ENCODE peak calls at places on chromosome 1, in ten cellular contexts. M, C, I, T, P, K, A, Q, Y and Z are unnamed samples.

GRCh38 chr1:26417111-26417510 is 6.5 kb downstream of the LIN28A start:
- DNase-seq in Q (peak), A (peak), P (peak), Y (peak), C (peak), T (no peak), I (peak), K (peak), M (peak), Z (peak)

GRCh38 chr1:183979437-183979836 is 58.1 kb downstream of the COLGALT2 start:
- DNase-seq in Q (no peak), I (no peak), P (no peak), A (no peak), C (no peak), M (no peak), T (no peak), K (no peak), Y (no peak), Z (no peak)

GRCh38 chr1:3152143-3152542 is 83.1 kb downstream of the PRDM16 start:
- DNase-seq in I (no peak), P (no peak), C (no peak), K (no peak), M (no peak), Q (no peak), T (no peak), Y (no peak), A (no peak), Z (no peak)

GRCh38 chr1:205933672-205934618 is 9.3 kb downstream of the SLC26A9 start:
- DNase-seq in K (no peak), P (no peak), A (no peak), Y (no peak), C (no peak), T (peak), M (no peak), I (peak), Q (no peak), Z (peak)

GRCh38 chr1:116724765-116725375 is 29.4 kb upstream of the CD2 start:
- DNase-seq in Q (peak), C (peak), M (peak), I (peak), P (no peak), T (no peak), K (peak), Y (peak), A (peak), Z (peak)

GRCh38 chr1:112599513-112599912 is 19.4 kb downstream of the ST7L start:
- DNase-seq in M (no peak), I (no peak), T (no peak), A (no peak), Y (no peak), K (no peak), Q (no peak), P (no peak), C (no peak), Z (no peak)

GRCh38 chr1:205435904-205436573 is 14.2 kb upstream of the LEMD1 start:
- DNase-seq in K (no peak), Y (no peak), Q (no peak), I (no peak), C (no peak), T (no peak), P (no peak), M (no peak), A (no peak), Z (no peak)

GRCh38 chr1:229234870-229235472 is 35.9 kb upstream of the RAB4A start:
- DNase-seq in Q (no peak), C (no peak), Y (no peak), P (no peak), I (no peak), A (no peak), T (no peak), K (no peak), M (no peak), Z (no peak)

GRCh38 chr1:83546863-83547262 is 452.1 kb downstream of the TTLL7 start:
- DNase-seq in A (no peak), M (no peak), C (no peak), I (no peak), T (no peak), P (no peak), Q (no peak), K (no peak), Y (no peak), Z (no peak)

GRCh38 chr1:182279724-182280506 is 111.7 kb downstream of the GLUL start:
- DNase-seq in A (peak), K (no peak), M (no peak), Y (no peak), T (no peak), P (no peak), I (no peak), Q (no peak), C (peak), Z (no peak)

GRCh38 chr1:47209091-47209490 is 19.3 kb upstream of the PDZK1IP1 start:
- DNase-seq in C (no peak), A (no peak), Q (no peak), M (no peak), I (no peak), P (no peak), T (no peak), K (no peak), Y (no peak), Z (no peak)

GRCh38 chr1:204267191-204267601 is 53.4 kb upstream of the GOLT1A start:
- DNase-seq in I (no peak), Q (no peak), K (no peak), C (no peak), A (no peak), M (no peak), P (no peak), T (no peak), Y (no peak), Z (no peak)

GRCh38 chr1:77010937-77011336 is 143.7 kb downstream of the ST6GALNAC5 start:
- DNase-seq in K (no peak), T (no peak), C (no peak), Y (no peak), M (no peak), I (no peak), A (no peak), Q (no peak), P (no peak), Z (no peak)

GRCh38 chr1:64686828-64687724 is 57.8 kb upstream of the RAVER2 start:
- DNase-seq in K (no peak), Y (peak), M (no peak), I (peak), A (peak), P (peak), T (no peak), Q (no peak), C (peak), Z (peak)

GRCh38 chr1:32241011-32241763 is 5.8 kb upstream of the FAM167B start:
- DNase-seq in A (peak), C (peak), T (no peak), Y (peak), P (peak), Q (no peak), I (no peak), M (peak), K (peak), Z (peak)

GRCh38 chr1:14724234-14724633 is 125.7 kb downstream of the KAZN start:
- DNase-seq in K (no peak), M (no peak), P (no peak), Y (no peak), T (no peak), C (no peak), I (no peak), A (no peak), Q (no peak), Z (no peak)